ENCODE peak calls at places on chromosomes 5 and 9, in nine cellular contexts. G is NCI-H1092 treated with DMSO at 0.1 percent for 48 hours; E is putamen; F is HT-29; R is activated T-cell treated with anti-CD3 and anti-CD28 coated beads, Interleukin-2, amount 50 U/mL, for 72 hours; B is stimulated activated naive B cell treated with anti-CD40 and anti-IgM and Interleukin-4, amounts not matched to agents 10 μg/mL and 1 μg/mL and 100 μg/mL, for 72 hours; D is NCI-H1436; P is CD4-positive, alpha-beta memory T cell; U is lung. L is an unnamed sample.

GRCh38 chr5:81189875-81190467 is 43.2 kb upstream of the CKMT2 start:
- DNase-seq in B (no peak), G (no peak), E (no peak), R (no peak), D (no peak), F (no peak), P (no peak), U (no peak), L (no peak)

GRCh38 chr9:34256104-34256503 is 73.0 kb downstream of the KIF24 start:
- DNase-seq in E (no peak), G (no peak), U (no peak), F (no peak), D (no peak), R (no peak), B (no peak), P (no peak), L (no peak)

GRCh38 chr9:83708515-83709158 is 879 bp upstream of the UBQLN1 start:
- DNase-seq in E (peak), R (peak), U (peak), B (peak), G (no peak), D (peak), F (peak), P (no peak), L (peak)

GRCh38 chr9:134964686-134965085 is 47.0 kb upstream of the FCN1 start:
- DNase-seq in E (no peak), U (no peak), G (no peak), D (no peak), B (no peak), F (no peak), R (no peak), P (no peak), L (no peak)

GRCh38 chr9:122941560-122942234 is 877 bp downstream of the RABGAP1 start:
- DNase-seq in E (peak), G (no peak), B (peak), U (no peak), F (peak), D (no peak), R (no peak), P (no peak), L (no peak)

GRCh38 chr5:39302507-39302906 is 61.8 kb downstream of the C9 start:
- DNase-seq in F (no peak), E (no peak), B (no peak), D (no peak), P (no peak), R (no peak), G (no peak), U (no peak), L (no peak)

GRCh38 chr5:66151491-66151890 is 7.4 kb downstream of the SREK1 start:
- DNase-seq in U (no peak), F (no peak), G (no peak), E (no peak), P (no peak), R (no peak), D (no peak), B (no peak), L (no peak)

GRCh38 chr9:107541523-107541922 is 52.0 kb upstream of the KLF4 start:
- DNase-seq in P (no peak), F (no peak), D (no peak), G (no peak), R (no peak), E (no peak), B (no peak), U (peak), L (no peak)

GRCh38 chr9:93468763-93469456 is 15.5 kb upstream of the FAM120AOS start:
- DNase-seq in E (no peak), U (no peak), R (no peak), P (no peak), D (no peak), F (no peak), B (no peak), G (no peak), L (no peak)

GRCh38 chr5:137630972-137631370 is 104.9 kb downstream of the KLHL3 start:
- DNase-seq in U (peak), D (no peak), G (no peak), R (no peak), P (no peak), F (no peak), B (no peak), E (no peak), L (no peak)

GRCh38 chr5:74670377-74671038 is 14.5 kb upstream of the HEXB start:
- DNase-seq in R (no peak), G (no peak), E (no peak), F (peak), P (no peak), B (no peak), U (no peak), D (no peak), L (no peak)

GRCh38 chr5:115948013-115948605 is 14.2 kb upstream of the LVRN start:
- DNase-seq in D (no peak), U (no peak), E (no peak), P (no peak), R (no peak), G (no peak), F (no peak), B (no peak), L (no peak)

GRCh38 chr5:132714456-132715307 is 22.7 kb downstream of the KIF3A start:
- DNase-seq in B (no peak), P (peak), F (peak), D (no peak), G (no peak), E (no peak), U (no peak), R (no peak), L (no peak)

GRCh38 chr9:120755827-120756434 is 37.3 kb downstream of the FBXW2 start:
- DNase-seq in D (peak), E (peak), F (peak), U (peak), P (peak), B (peak), G (peak), R (peak), L (peak)

GRCh38 chr9:83701769-83702168 is 6.0 kb downstream of the UBQLN1 start:
- DNase-seq in U (no peak), G (no peak), P (no peak), D (no peak), R (no peak), F (no peak), E (no peak), B (no peak), L (no peak)

GRCh38 chr9:2785060-2785459 is 58.8 kb downstream of the PUM3 start:
- DNase-seq in F (no peak), P (no peak), E (no peak), U (no peak), B (no peak), R (no peak), D (no peak), G (no peak), L (no peak)

GRCh38 chr9:27489087-27489876 is 34.8 kb upstream of the IFNK start:
- DNase-seq in U (no peak), D (no peak), P (no peak), R (no peak), G (no peak), E (no peak), B (peak), F (no peak), L (no peak)

GRCh38 chr5:10503321-10503720 is 60.5 kb upstream of the ANKRD33B start:
- DNase-seq in E (no peak), G (no peak), R (no peak), P (no peak), U (no peak), B (no peak), D (no peak), F (no peak), L (no peak)

GRCh38 chr9:112010537-112010936 is 113.9 kb downstream of the UGCG start:
- DNase-seq in G (no peak), E (no peak), F (no peak), U (no peak), R (no peak), B (no peak), D (no peak), P (no peak), L (no peak)

GRCh38 chr5:473344-474192 is 30.6 kb downstream of the EXOC3 start:
- DNase-seq in B (peak), D (no peak), F (peak), P (peak), E (peak), U (peak), R (peak), G (peak), L (no peak)

GRCh38 chr9:7862170-7862569 is 62.6 kb upstream of the DMAC1 start:
- DNase-seq in F (peak), R (no peak), E (no peak), P (no peak), U (no peak), D (no peak), B (no peak), G (no peak), L (no peak)

GRCh38 chr9:86368871-86369521 is 14.8 kb upstream of the TUT7 start:
- DNase-seq in G (no peak), R (no peak), E (no peak), B (no peak), F (no peak), P (no peak), D (no peak), U (no peak), L (no peak)

GRCh38 chr5:40396312-40396711 is 283.4 kb upstream of the PTGER4 start:
- DNase-seq in D (no peak), B (no peak), R (no peak), E (no peak), P (no peak), F (no peak), U (no peak), G (no peak), L (no peak)

GRCh38 chr5:80763211-80763610 is 108.4 kb upstream of the DHFR start:
- DNase-seq in U (no peak), R (no peak), P (no peak), E (no peak), B (no peak), G (no peak), D (no peak), F (no peak), L (no peak)